ENCODE peak calls at places on chromosome 3, in ten cellular contexts. S, R, N, F, L, P, H, G, T and D are unnamed samples.

GRCh38 chr3:127722104-127722784 is 49.5 kb downstream of the ABTB1 start:
- DNase-seq in S (no peak), R (no peak), N (no peak), F (no peak), L (no peak), P (no peak), H (peak), G (peak), T (no peak), D (no peak)

GRCh38 chr3:38004415-38005075 is 14.0 kb downstream of the VILL start:
- DNase-seq in S (peak), R (peak), N (peak), F (peak), L (no peak), P (peak), H (peak), G (peak), T (no peak), D (no peak)

GRCh38 chr3:114155370-114155821 is 23.5 kb downstream of the DRD3 start:
- DNase-seq in S (no peak), R (no peak), N (peak), F (no peak), L (peak), P (no peak), H (peak), G (no peak), T (no peak), D (no peak)

GRCh38 chr3:145013931-145014330 is 1042.3 kb downstream of the DIPK2A start:
- DNase-seq in S (no peak), R (no peak), N (no peak), F (no peak), L (no peak), P (no peak), H (no peak), G (no peak), T (no peak), D (no peak)

GRCh38 chr3:45491344-45491743 is 103.0 kb downstream of the LARS2 start:
- DNase-seq in S (no peak), R (no peak), N (no peak), F (no peak), L (no peak), P (no peak), H (no peak), G (no peak), T (no peak), D (no peak)

GRCh38 chr3:43871627-43872245 is 181.0 kb downstream of the ABHD5 start:
- DNase-seq in S (peak), R (no peak), N (no peak), F (no peak), L (peak), P (no peak), H (no peak), G (no peak), T (no peak), D (no peak)

GRCh38 chr3:28799084-28799483 is 450.5 kb upstream of the AZI2 start:
- DNase-seq in S (no peak), R (no peak), N (no peak), F (no peak), L (no peak), P (no peak), H (peak), G (no peak), T (no peak), D (no peak)

GRCh38 chr3:52094591-52095485 is 38.5 kb upstream of the DUSP7 start:
- DNase-seq in S (no peak), R (no peak), N (no peak), F (no peak), L (no peak), P (no peak), H (no peak), G (peak), T (no peak), D (no peak)